ENCODE peak calls at places on chromosomes 11 and 22, in five cellular contexts. Q, E, R, D and K are unnamed samples.

GRCh38 chr11:14065153-14065552 is 102.6 kb downstream of the SPON1 start:
- DNase-seq in Q (no peak), E (no peak), R (no peak), D (no peak), K (no peak)

GRCh38 chr22:20584872-20585639 is 77.6 kb downstream of the MED15 start:
- DNase-seq in Q (no peak), E (no peak), R (no peak), D (no peak), K (no peak)

GRCh38 chr11:23278121-23278520 is 417.8 kb upstream of the CCDC179 start:
- DNase-seq in Q (no peak), E (no peak), R (no peak), D (no peak), K (no peak)

GRCh38 chr22:37403267-37403960 is 23.9 kb downstream of the ELFN2 start:
- DNase-seq in Q (no peak), E (no peak), R (no peak), D (no peak), K (no peak)

GRCh38 chr11:70745936-70746335 is 347.6 kb downstream of the CTTN start:
- DNase-seq in Q (no peak), E (no peak), R (no peak), D (no peak), K (no peak)

GRCh38 chr11:59666969-59667368 is 1.9 kb downstream of the PATL1 start:
- DNase-seq in Q (no peak), E (no peak), R (no peak), D (no peak), K (no peak)

GRCh38 chr11:106288988-106289387 is 211.5 kb downstream of the AASDHPPT start:
- DNase-seq in Q (no peak), E (no peak), R (no peak), D (no peak), K (no peak)

GRCh38 chr11:117044287-117045035 is 53.8 kb downstream of the SIK3 start:
- DNase-seq in Q (no peak), E (no peak), R (no peak), D (no peak), K (no peak)

GRCh38 chr11:18171377-18172000 is 1.1 kb upstream of the MRGPRX4 start:
- DNase-seq in Q (no peak), E (no peak), R (peak), D (no peak), K (no peak)

GRCh38 chr22:22691716-22692701 is 47.6 kb downstream of the GGTLC2 start:
- DNase-seq in Q (no peak), E (no peak), R (no peak), D (no peak), K (no peak)

GRCh38 chr22:48919187-48919590 is 908.5 kb downstream of the BRD1 start:
- DNase-seq in Q (no peak), E (no peak), R (no peak), D (peak), K (no peak)

GRCh38 chr22:38464992-38465672 is 2.8 kb upstream of the KDELR3 start:
- DNase-seq in Q (no peak), E (no peak), R (no peak), D (no peak), K (no peak)

GRCh38 chr11:76709259-76709658 is 38.7 kb upstream of the LRRC32 start:
- DNase-seq in Q (no peak), E (no peak), R (no peak), D (no peak), K (no peak)

GRCh38 chr11:66291706-66292542 is at the start of gene TMEM151A:
- DNase-seq in Q (no peak), E (no peak), R (peak), D (no peak), K (no peak)

GRCh38 chr22:37898441-37899181 is 7.5 kb upstream of the MICALL1 start:
- DNase-seq in Q (no peak), E (no peak), R (no peak), D (no peak), K (no peak)

GRCh38 chr11:105000797-105001196 is 22.2 kb downstream of the CASP5 start:
- DNase-seq in Q (peak), E (no peak), R (peak), D (no peak), K (peak)

GRCh38 chr11:115672999-115673411 is 168.8 kb upstream of the CADM1 start:
- DNase-seq in Q (no peak), E (no peak), R (peak), D (no peak), K (no peak)

GRCh38 chr22:42365337-42365865 is 66.8 kb downstream of the NFAM1 start:
- DNase-seq in Q (no peak), E (no peak), R (no peak), D (no peak), K (no peak)

GRCh38 chr11:70090989-70091388 is 12.9 kb downstream of the ANO1 start:
- DNase-seq in Q (no peak), E (no peak), R (no peak), D (no peak), K (no peak)

GRCh38 chr11:64086263-64086938 is 50.7 kb downstream of the FLRT1 start:
- DNase-seq in Q (no peak), E (no peak), R (no peak), D (no peak), K (no peak)

GRCh38 chr11:111707039-111707690 is 59.0 kb downstream of the PPP2R1B start:
- DNase-seq in Q (no peak), E (no peak), R (no peak), D (no peak), K (no peak)

GRCh38 chr11:120248551-120249278 is 8.8 kb downstream of the POU2F3 start:
- DNase-seq in Q (no peak), E (no peak), R (no peak), D (no peak), K (no peak)

GRCh38 chr11:72681226-72682153 is 7.3 kb upstream of the PDE2A start:
- DNase-seq in Q (no peak), E (no peak), R (peak), D (no peak), K (no peak)